ENCODE peak calls at places on chromosome 2, in five cellular contexts. S, D, U, O and T are unnamed samples.

GRCh38 chr2:23499419-23499818 is 114.4 kb downstream of the KLHL29 start:
- DNase-seq in S (no peak), D (no peak), U (no peak), O (no peak), T (no peak)

GRCh38 chr2:150919899-150920298 is 341.8 kb downstream of the RBM43 start:
- DNase-seq in S (no peak), D (no peak), U (no peak), O (no peak), T (no peak)

GRCh38 chr2:172285010-172285621 is 142.3 kb upstream of the ITGA6 start:
- DNase-seq in S (no peak), D (no peak), U (no peak), O (peak; percentile 79), T (no peak)

GRCh38 chr2:45616663-45617411 is 5.8 kb upstream of the SRBD1 start:
- DNase-seq in S (no peak), D (no peak), U (no peak), O (no peak), T (no peak)

GRCh38 chr2:69720922-69721491 is 20.9 kb upstream of the ANXA4 start:
- DNase-seq in S (no peak), D (no peak), U (no peak), O (peak; percentile 44), T (no peak)

GRCh38 chr2:12244070-12244469 is 472.7 kb upstream of the TRIB2 start:
- DNase-seq in S (no peak), D (no peak), U (no peak), O (no peak), T (no peak)

GRCh38 chr2:228917195-228917594 is 353.9 kb downstream of the PID1 start:
- DNase-seq in S (no peak), D (no peak), U (no peak), O (no peak), T (no peak)

GRCh38 chr2:71521436-71521950 is 68.1 kb downstream of the DYSF start:
- DNase-seq in S (no peak), D (no peak), U (no peak), O (no peak), T (no peak)

GRCh38 chr2:175432021-175432420 is 250.5 kb upstream of the ATP5MC3 start:
- DNase-seq in S (no peak), D (no peak), U (no peak), O (peak; percentile 86), T (no peak)

GRCh38 chr2:42961385-42961800 is 169.0 kb upstream of the HAAO start:
- DNase-seq in S (no peak), D (no peak), U (no peak), O (peak; percentile 74), T (no peak)